ENCODE peak calls at places on chromosomes 4 and X, in seven cellular contexts. G, I, M, U, Z, Y and O are unnamed samples.

GRCh38 chrX:85851418-85851817 is 195.9 kb downstream of the CHM start:
- DNase-seq in Y (no peak), M (no peak), Z (peak), U (peak), G (peak), I (no peak), O (peak)

GRCh38 chr4:41573458-41574129 is 35.6 kb downstream of the LIMCH1 start:
- DNase-seq in U (no peak), G (peak), Y (no peak), Z (no peak), M (peak), I (no peak), O (no peak)

GRCh38 chr4:954211-955020 is 19.0 kb downstream of the DGKQ start:
- DNase-seq in Y (no peak), Z (no peak), G (no peak), I (no peak), U (no peak), M (no peak), O (no peak)

GRCh38 chr4:99447079-99447478 is 11.9 kb upstream of the ADH7 start:
- DNase-seq in I (no peak), G (peak), Y (no peak), M (peak), Z (no peak), U (no peak), O (no peak)

GRCh38 chrX:88366314-88366713 is 380.7 kb upstream of the CPXCR1 start:
- DNase-seq in Z (no peak), U (no peak), Y (no peak), I (no peak), M (no peak), G (no peak), O (no peak)

GRCh38 chr4:24137596-24137962 is 247.7 kb upstream of the PPARGC1A start:
- DNase-seq in M (no peak), G (no peak), U (no peak), I (no peak), Y (no peak), Z (no peak), O (no peak)

GRCh38 chr4:39655866-39656265 is 17.2 kb upstream of the SMIM14 start:
- DNase-seq in I (no peak), Y (no peak), U (no peak), M (peak), Z (peak), G (peak), O (no peak)

GRCh38 chrX:39730671-39731389 is 366.9 kb downstream of the BCOR start:
- DNase-seq in U (peak), I (peak), Z (peak), M (peak), Y (peak), G (peak), O (peak)

GRCh38 chrX:32116047-32116446 is 1044.2 kb upstream of the FTHL17 start:
- DNase-seq in Y (no peak), U (no peak), M (no peak), I (no peak), G (no peak), Z (no peak), O (no peak)

GRCh38 chr4:2888826-2889225 is 45.2 kb downstream of the ADD1 start:
- DNase-seq in G (no peak), U (no peak), M (no peak), I (no peak), Y (no peak), Z (no peak), O (no peak)

GRCh38 chr4:182190306-182190705 is 52.9 kb upstream of the TENM3 start:
- DNase-seq in I (no peak), G (peak), U (no peak), Y (no peak), Z (no peak), M (no peak), O (no peak)

GRCh38 chrX:112147206-112147605 is 64.6 kb upstream of the TRPC5 start:
- DNase-seq in I (no peak), Y (peak), G (no peak), M (no peak), Z (peak), U (no peak), O (peak)

GRCh38 chr4:120844528-120844921 is 78.0 kb downstream of the PRDM5 start:
- DNase-seq in U (no peak), I (no peak), G (no peak), Y (no peak), M (no peak), Z (no peak), O (no peak)

GRCh38 chrX:17689971-17690409 is 47.3 kb upstream of the SCML1 start:
- DNase-seq in M (peak), Z (peak), G (peak), Y (peak), U (peak), I (no peak), O (peak)

GRCh38 chrX:141904262-141904661 is 568 bp downstream of the MAGEC1 start:
- DNase-seq in Z (no peak), M (no peak), G (no peak), Y (no peak), U (no peak), I (no peak), O (no peak)

GRCh38 chr4:119209077-119209476 is 3.4 kb upstream of the USP53 start:
- DNase-seq in I (no peak), Y (no peak), Z (no peak), M (peak), G (peak), U (no peak), O (no peak)

GRCh38 chrX:47316276-47317025 is 53.9 kb upstream of the ZNF157 start:
- DNase-seq in U (no peak), Y (no peak), M (peak), I (no peak), G (peak), Z (peak), O (peak)

GRCh38 chr4:104469794-104470193 is 24.9 kb downstream of the CXXC4 start:
- DNase-seq in M (no peak), G (no peak), I (no peak), Y (no peak), Z (no peak), U (no peak), O (no peak)

GRCh38 chr4:187124311-187124710 is 400.7 kb upstream of the FAT1 start:
- DNase-seq in G (no peak), U (no peak), Z (no peak), Y (no peak), M (no peak), I (no peak), O (no peak)

GRCh38 chr4:106201373-106201772 is 114.6 kb downstream of the TBCK start:
- DNase-seq in M (peak), Y (peak), G (peak), U (no peak), Z (no peak), I (no peak), O (no peak)

DNA sequence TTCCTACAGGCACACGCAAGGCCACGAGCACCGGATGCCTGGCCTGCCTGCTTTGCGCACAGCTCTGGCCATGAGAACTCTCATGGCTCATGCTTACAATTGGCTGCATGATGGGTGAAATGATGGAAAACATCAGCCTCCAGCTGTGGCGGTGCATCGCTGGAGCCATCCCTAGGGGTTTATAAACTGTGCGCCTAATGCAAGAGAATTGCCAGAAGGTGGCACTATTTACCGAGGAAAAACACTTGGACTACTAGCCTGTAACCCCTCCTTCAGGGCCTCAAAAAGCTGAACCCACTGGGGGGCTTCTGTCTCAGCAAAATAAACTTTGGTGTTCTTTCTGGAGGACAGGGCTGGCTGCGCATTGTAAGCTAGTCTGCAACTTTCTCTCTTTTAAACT is 51.9 kb downstream of the PHKA2 start:
- DNase-seq in M (peak), I (no peak), Y (peak), G (peak), Z (peak), U (no peak), O (peak)
- TF ChIP-seq CTCF in M (peak), I (peak), Y (peak), G (peak), Z (peak), U (no peak), O (no peak)

DNA sequence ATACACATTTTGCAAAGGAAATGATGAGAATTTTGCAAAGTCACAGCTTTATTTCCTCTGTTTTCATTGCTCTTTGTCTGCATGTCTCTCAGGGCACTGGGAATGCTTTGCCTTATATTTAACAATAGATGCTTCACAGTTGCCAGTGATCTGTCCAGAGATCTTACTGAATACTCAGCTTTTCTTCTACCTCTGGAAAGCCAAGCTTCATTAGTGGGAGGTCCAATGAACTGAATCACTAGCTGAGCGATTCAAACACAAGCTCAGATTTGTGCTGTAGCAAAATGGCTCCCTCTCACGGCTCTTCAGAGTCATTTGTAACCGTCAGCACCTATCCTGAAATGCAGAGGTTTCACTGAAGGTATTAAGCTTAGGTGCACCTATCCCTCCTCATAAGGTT is 138.9 kb downstream of the DCLK2 start:
- DNase-seq in G (peak), Y (peak), U (no peak), I (no peak), M (peak), Z (peak), O (no peak)
- TF ChIP-seq CTCF in G (peak), Y (peak), U (no peak), I (no peak), M (peak), Z (peak), O (no peak)

GRCh38 chr4:53613428-53613827 is 22.1 kb upstream of the LNX1 start:
- DNase-seq in G (no peak), U (no peak), Y (no peak), M (no peak), Z (no peak), I (no peak), O (no peak)

GRCh38 chr4:53617101-53617680 is 25.9 kb upstream of the LNX1 start:
- DNase-seq in M (no peak), Z (no peak), Y (no peak), I (no peak), G (no peak), U (no peak), O (no peak)

GRCh38 chr4:53618321-53618720 is 27.0 kb upstream of the LNX1 start:
- DNase-seq in Y (no peak), G (no peak), Z (no peak), I (no peak), U (no peak), M (no peak), O (no peak)

GRCh38 chr4:53616219-53616618 is 24.9 kb upstream of the LNX1 start:
- DNase-seq in U (no peak), M (no peak), I (no peak), G (no peak), Z (peak), Y (no peak), O (no peak)

GRCh38 chr4:53614616-53615015 is 23.3 kb upstream of the LNX1 start:
- DNase-seq in Z (no peak), I (no peak), U (no peak), G (no peak), M (no peak), Y (peak), O (no peak)
- TF ChIP-seq CTCF in Z (peak), I (peak), U (no peak), G (no peak), M (no peak), Y (peak), O (no peak)

DNA sequence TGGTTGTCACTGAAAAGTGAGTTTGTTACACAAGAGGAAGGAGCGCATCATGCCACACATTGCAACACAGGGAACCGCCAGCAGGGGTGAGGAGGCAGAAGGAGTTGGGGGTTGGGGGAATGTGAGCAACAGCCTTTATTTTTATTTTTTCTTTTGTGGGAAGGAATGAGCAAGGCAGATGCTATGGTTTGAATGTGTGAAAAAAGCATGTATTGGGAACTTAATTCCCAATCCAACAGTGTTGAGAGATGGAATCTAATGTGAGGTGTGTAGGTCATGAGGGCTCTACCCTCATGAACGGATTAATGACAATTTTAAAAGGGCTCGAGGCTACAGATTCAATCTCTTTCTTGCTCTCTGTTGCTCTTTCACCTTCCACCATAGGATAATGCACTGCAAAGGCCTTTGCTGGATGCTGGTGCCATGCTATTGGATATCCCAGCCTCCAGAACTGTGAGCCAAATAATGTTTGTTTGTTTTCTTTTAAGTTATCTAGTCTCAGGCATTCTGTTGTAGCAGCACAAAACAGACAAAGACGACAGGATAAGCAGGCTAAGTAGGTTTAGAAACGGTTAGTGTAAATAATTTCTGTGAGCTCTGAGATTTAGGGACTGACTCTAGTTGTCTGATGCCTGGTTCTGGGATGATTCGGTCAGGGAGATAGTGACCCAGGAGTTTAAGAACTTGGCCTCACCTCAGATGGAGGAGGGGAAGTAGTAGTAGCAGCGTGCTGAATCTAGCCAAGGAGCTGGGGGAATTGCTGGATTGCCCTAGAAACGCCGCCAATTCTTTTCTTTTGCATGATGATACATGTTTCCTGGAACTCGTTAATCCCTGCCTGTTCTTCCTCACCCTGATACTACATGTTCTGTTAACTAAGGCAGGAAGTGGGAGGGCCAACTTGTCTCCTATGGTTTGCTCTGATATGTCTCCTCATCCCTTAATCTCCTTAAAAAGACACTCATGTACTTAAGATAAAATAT is 156.6 kb upstream of the CTSO start:
- DNase-seq in Z (peak), U (no peak), G (peak), M (peak), Y (no peak), I (no peak), O (no peak)
- TF ChIP-seq CTCF in Z (no peak), U (no peak), G (no peak), M (peak), Y (no peak), I (no peak), O (peak)

GRCh38 chr4:164408831-164409230 is 345.1 kb upstream of the SMIM31 start:
- DNase-seq in Z (no peak), I (no peak), U (no peak), G (no peak), Y (no peak), M (no peak), O (no peak)
- TF ChIP-seq CTCF in Z (no peak), I (no peak), U (no peak), G (no peak), Y (no peak), M (no peak), O (no peak)

GRCh38 chr4:128298852-128299251 is 11.2 kb upstream of the PGRMC2 start:
- DNase-seq in Y (no peak), I (no peak), Z (peak), M (no peak), U (no peak), G (no peak), O (no peak)
- TF ChIP-seq CTCF in Y (peak), I (peak), Z (peak), M (no peak), U (no peak), G (no peak), O (no peak)